ENCODE peak calls at places on chromosomes 3 and 15, in six cellular contexts. One of them, this sample, is unnamed.

GRCh38 chr3:72092778-72093177 is 307.8 kb upstream of the PROK2 start:
- DNase-seq in neural progenitor cell: no peak
- DNase-seq in stomach: no peak
- DNase-seq in naive thymus-derived CD4-positive, alpha-beta T cell: no peak
- DNase-seq in PC-3: no peak
- DNase-seq in heart left ventricle: no peak
- DNase-seq in this sample: no peak

GRCh38 chr15:77507911-77508310 is 87.2 kb downstream of the HMG20A start:
- DNase-seq in neural progenitor cell: no peak
- DNase-seq in stomach: peak; percentile 57
- DNase-seq in naive thymus-derived CD4-positive, alpha-beta T cell: no peak
- DNase-seq in PC-3: peak; percentile 78
- DNase-seq in heart left ventricle: peak; percentile 84
- DNase-seq in this sample: no peak

GRCh38 chr3:134681527-134681910 is 30.7 kb upstream of the KY start:
- DNase-seq in neural progenitor cell: no peak
- DNase-seq in stomach: no peak
- DNase-seq in naive thymus-derived CD4-positive, alpha-beta T cell: no peak
- DNase-seq in PC-3: no peak
- DNase-seq in heart left ventricle: no peak
- DNase-seq in this sample: no peak

GRCh38 chr3:13017361-13018038 is 55.7 kb downstream of the IQSEC1 start:
- DNase-seq in neural progenitor cell: no peak
- DNase-seq in stomach: no peak
- DNase-seq in naive thymus-derived CD4-positive, alpha-beta T cell: no peak
- DNase-seq in PC-3: no peak
- DNase-seq in heart left ventricle: no peak
- DNase-seq in this sample: no peak

GRCh38 chr3:66490984-66491383 is 9.8 kb downstream of the LRIG1 start:
- DNase-seq in neural progenitor cell: peak; percentile 74
- DNase-seq in stomach: no peak
- DNase-seq in naive thymus-derived CD4-positive, alpha-beta T cell: no peak
- DNase-seq in PC-3: no peak
- DNase-seq in heart left ventricle: no peak
- DNase-seq in this sample: no peak

GRCh38 chr3:4736284-4736861 is 242.9 kb upstream of the BHLHE40 start:
- DNase-seq in neural progenitor cell: no peak
- DNase-seq in stomach: peak; percentile 78
- DNase-seq in naive thymus-derived CD4-positive, alpha-beta T cell: no peak
- DNase-seq in PC-3: peak; percentile 91
- DNase-seq in heart left ventricle: peak; percentile 60
- DNase-seq in this sample: no peak

GRCh38 chr3:126907557-126907956 is 75.4 kb upstream of the PLXNA1 start:
- DNase-seq in neural progenitor cell: no peak
- DNase-seq in stomach: no peak
- DNase-seq in naive thymus-derived CD4-positive, alpha-beta T cell: no peak
- DNase-seq in PC-3: no peak
- DNase-seq in heart left ventricle: no peak
- DNase-seq in this sample: no peak

GRCh38 chr3:78848392-78849288 is 919.2 kb downstream of the ROBO1 start:
- DNase-seq in neural progenitor cell: no peak
- DNase-seq in stomach: no peak
- DNase-seq in naive thymus-derived CD4-positive, alpha-beta T cell: no peak
- DNase-seq in PC-3: peak; percentile 9
- DNase-seq in heart left ventricle: no peak
- DNase-seq in this sample: no peak

GRCh38 chr15:99399612-99400011 is 148.3 kb downstream of the LRRC28 start:
- DNase-seq in neural progenitor cell: no peak
- DNase-seq in stomach: no peak
- DNase-seq in naive thymus-derived CD4-positive, alpha-beta T cell: no peak
- DNase-seq in PC-3: no peak
- DNase-seq in heart left ventricle: no peak
- DNase-seq in this sample: no peak

GRCh38 chr3:177126015-177126773 is 71.1 kb downstream of the TBL1XR1 start:
- DNase-seq in neural progenitor cell: no peak
- DNase-seq in stomach: no peak
- DNase-seq in naive thymus-derived CD4-positive, alpha-beta T cell: no peak
- DNase-seq in PC-3: peak; percentile 67
- DNase-seq in heart left ventricle: no peak
- DNase-seq in this sample: no peak

GRCh38 chr3:58526124-58526957 is 10.6 kb downstream of the ACOX2 start:
- DNase-seq in neural progenitor cell: no peak
- DNase-seq in stomach: no peak
- DNase-seq in naive thymus-derived CD4-positive, alpha-beta T cell: no peak
- DNase-seq in PC-3: peak; percentile 93
- DNase-seq in heart left ventricle: no peak
- DNase-seq in this sample: no peak

GRCh38 chr3:188434594-188434993 is 280.6 kb downstream of the LPP start:
- DNase-seq in neural progenitor cell: no peak
- DNase-seq in stomach: no peak
- DNase-seq in naive thymus-derived CD4-positive, alpha-beta T cell: no peak
- DNase-seq in PC-3: no peak
- DNase-seq in heart left ventricle: no peak
- DNase-seq in this sample: no peak

GRCh38 chr3:179528786-179529185 is 33.9 kb upstream of the ACTL6A start:
- DNase-seq in neural progenitor cell: no peak
- DNase-seq in stomach: no peak
- DNase-seq in naive thymus-derived CD4-positive, alpha-beta T cell: no peak
- DNase-seq in PC-3: peak; percentile 37
- DNase-seq in heart left ventricle: no peak
- DNase-seq in this sample: no peak

GRCh38 chr3:187183903-187184302 is 13.4 kb upstream of the RTP1 start:
- DNase-seq in neural progenitor cell: no peak
- DNase-seq in stomach: no peak
- DNase-seq in naive thymus-derived CD4-positive, alpha-beta T cell: no peak
- DNase-seq in PC-3: no peak
- DNase-seq in heart left ventricle: no peak
- DNase-seq in this sample: no peak

GRCh38 chr3:54862526-54862925 is 65.3 kb downstream of the LRTM1 start:
- DNase-seq in neural progenitor cell: no peak
- DNase-seq in stomach: no peak
- DNase-seq in naive thymus-derived CD4-positive, alpha-beta T cell: no peak
- DNase-seq in PC-3: no peak
- DNase-seq in heart left ventricle: no peak
- DNase-seq in this sample: no peak

GRCh38 chr3:141553055-141553454 is 66.2 kb downstream of the RASA2 start:
- DNase-seq in neural progenitor cell: no peak
- DNase-seq in stomach: no peak
- DNase-seq in naive thymus-derived CD4-positive, alpha-beta T cell: no peak
- DNase-seq in PC-3: no peak
- DNase-seq in heart left ventricle: no peak
- DNase-seq in this sample: no peak

GRCh38 chr3:197339841-197340520 is 41.6 kb upstream of the DLG1 start:
- DNase-seq in neural progenitor cell: no peak
- DNase-seq in stomach: no peak
- DNase-seq in naive thymus-derived CD4-positive, alpha-beta T cell: no peak
- DNase-seq in PC-3: peak; percentile 60
- DNase-seq in heart left ventricle: no peak
- DNase-seq in this sample: no peak

GRCh38 chr3:42755681-42756578 is 17.1 kb downstream of the CCDC13 start:
- DNase-seq in neural progenitor cell: peak; percentile 79
- DNase-seq in stomach: peak; percentile 51
- DNase-seq in naive thymus-derived CD4-positive, alpha-beta T cell: no peak
- DNase-seq in PC-3: peak; percentile 43
- DNase-seq in heart left ventricle: no peak
- DNase-seq in this sample: no peak

GRCh38 chr3:12370758-12371157 is 81.9 kb downstream of the PPARG start:
- DNase-seq in neural progenitor cell: peak; percentile 24
- DNase-seq in stomach: no peak
- DNase-seq in naive thymus-derived CD4-positive, alpha-beta T cell: no peak
- DNase-seq in PC-3: peak; percentile 88
- DNase-seq in heart left ventricle: peak; percentile 24
- DNase-seq in this sample: no peak

GRCh38 chr3:14037211-14037610 is 87.5 kb downstream of the CHCHD4 start:
- DNase-seq in neural progenitor cell: no peak
- DNase-seq in stomach: no peak
- DNase-seq in naive thymus-derived CD4-positive, alpha-beta T cell: no peak
- DNase-seq in PC-3: no peak
- DNase-seq in heart left ventricle: no peak
- DNase-seq in this sample: no peak

GRCh38 chr3:14042680-14043079 is 82.0 kb downstream of the CHCHD4 start:
- DNase-seq in neural progenitor cell: no peak
- DNase-seq in stomach: no peak
- DNase-seq in naive thymus-derived CD4-positive, alpha-beta T cell: no peak
- DNase-seq in PC-3: peak; percentile 48
- DNase-seq in heart left ventricle: no peak
- DNase-seq in this sample: no peak

GRCh38 chr3:14039149-14039548 is 85.5 kb downstream of the CHCHD4 start:
- DNase-seq in neural progenitor cell: peak; percentile 11
- DNase-seq in stomach: no peak
- DNase-seq in naive thymus-derived CD4-positive, alpha-beta T cell: no peak
- DNase-seq in PC-3: no peak
- DNase-seq in heart left ventricle: no peak
- DNase-seq in this sample: no peak
- H3K9me3 ChIP-seq in neural progenitor cell: peaks cover 7% of the 10 kb centered on the region
- H3K9me3 ChIP-seq in stomach: peaks cover 27% of the 10 kb centered on the region
- H3K9me3 ChIP-seq in naive thymus-derived CD4-positive, alpha-beta T cell: no peaks in the 10 kb centered on the region
- H3K9me3 ChIP-seq in PC-3: no peaks in the 10 kb centered on the region
- H3K9me3 ChIP-seq in heart left ventricle: no peaks in the 10 kb centered on the region
- H3K9me3 ChIP-seq in this sample: no peaks in the 10 kb centered on the region

GRCh38 chr15:86830304-86830703 is 750.6 kb downstream of the AGBL1 start:
- DNase-seq in neural progenitor cell: no peak
- DNase-seq in stomach: no peak
- DNase-seq in naive thymus-derived CD4-positive, alpha-beta T cell: no peak
- DNase-seq in PC-3: peak; percentile 8
- DNase-seq in heart left ventricle: no peak
- DNase-seq in this sample: no peak
- H3K9me3 ChIP-seq in neural progenitor cell: no peaks in the 10 kb centered on the region
- H3K9me3 ChIP-seq in stomach: peaks cover 10% of the 10 kb centered on the region
- H3K9me3 ChIP-seq in naive thymus-derived CD4-positive, alpha-beta T cell: no peaks in the 10 kb centered on the region
- H3K9me3 ChIP-seq in PC-3: no peaks in the 10 kb centered on the region
- H3K9me3 ChIP-seq in heart left ventricle: no peaks in the 10 kb centered on the region
- H3K9me3 ChIP-seq in this sample: no peaks in the 10 kb centered on the region

GRCh38 chr3:10443272-10443671 is 62.1 kb downstream of the ATP2B2 start:
- DNase-seq in neural progenitor cell: no peak
- DNase-seq in stomach: no peak
- DNase-seq in naive thymus-derived CD4-positive, alpha-beta T cell: no peak
- DNase-seq in PC-3: no peak
- DNase-seq in heart left ventricle: no peak
- DNase-seq in this sample: no peak
- H3K9me3 ChIP-seq in neural progenitor cell: no peaks in the 10 kb centered on the region
- H3K9me3 ChIP-seq in stomach: no peaks in the 10 kb centered on the region
- H3K9me3 ChIP-seq in naive thymus-derived CD4-positive, alpha-beta T cell: no peaks in the 10 kb centered on the region
- H3K9me3 ChIP-seq in PC-3: no peaks in the 10 kb centered on the region
- H3K9me3 ChIP-seq in heart left ventricle: no peaks in the 10 kb centered on the region
- H3K9me3 ChIP-seq in this sample: no peaks in the 10 kb centered on the region

DNA sequence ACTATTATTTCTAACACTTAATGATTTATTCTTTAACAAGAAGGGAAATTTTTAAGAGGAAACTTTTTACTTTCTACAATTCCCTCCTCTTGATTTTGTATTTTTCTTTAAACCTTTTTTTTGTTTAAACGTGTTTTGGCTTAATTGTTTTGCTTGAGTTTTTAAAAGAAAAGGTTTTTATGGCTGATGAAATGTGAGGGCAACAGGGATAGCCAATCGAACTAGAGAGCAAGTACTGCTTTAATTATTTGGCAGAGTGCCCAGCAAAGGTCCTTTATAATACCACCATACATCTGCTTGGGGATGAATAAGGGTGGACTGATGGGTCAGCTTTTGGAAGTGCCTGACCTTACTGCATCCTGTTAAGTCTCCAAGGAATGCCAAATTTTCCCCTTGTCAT is 19.6 kb upstream of the MTHFS start:
- DNase-seq in neural progenitor cell: no peak
- DNase-seq in stomach: no peak
- DNase-seq in naive thymus-derived CD4-positive, alpha-beta T cell: no peak
- DNase-seq in PC-3: no peak
- DNase-seq in heart left ventricle: no peak
- DNase-seq in this sample: no peak
- H3K9me3 ChIP-seq in neural progenitor cell: no peaks in the 10 kb centered on the region
- H3K9me3 ChIP-seq in stomach: peaks cover 84% of the 10 kb centered on the region
- H3K9me3 ChIP-seq in naive thymus-derived CD4-positive, alpha-beta T cell: peaks cover 12% of the 10 kb centered on the region
- H3K9me3 ChIP-seq in PC-3: peaks cover 29% of the 10 kb centered on the region
- H3K9me3 ChIP-seq in heart left ventricle: no peaks in the 10 kb centered on the region
- H3K9me3 ChIP-seq in this sample: peaks cover 18% of the 10 kb centered on the region

DNA sequence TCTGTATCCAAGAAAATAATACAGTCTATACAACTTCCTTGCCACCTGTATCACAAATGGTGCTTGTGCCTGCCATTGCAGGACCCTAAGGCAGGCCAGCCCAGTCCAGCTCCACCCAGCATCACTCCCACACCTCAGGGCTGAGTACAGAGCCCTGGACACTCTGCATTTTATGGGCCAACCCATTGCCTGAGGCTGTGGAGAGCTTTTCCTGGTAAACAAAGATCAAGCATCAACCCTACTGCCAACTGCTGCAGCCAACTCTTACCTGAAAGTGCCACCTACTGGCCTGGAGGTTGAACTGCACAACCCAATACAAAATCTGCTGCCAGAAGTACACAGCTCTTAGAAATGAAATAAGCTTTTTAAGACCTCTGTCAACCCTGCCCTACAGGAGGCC is 1082.2 kb downstream of the NAALADL2 start:
- DNase-seq in neural progenitor cell: peak; percentile 25
- DNase-seq in stomach: no peak
- DNase-seq in naive thymus-derived CD4-positive, alpha-beta T cell: no peak
- DNase-seq in PC-3: peak; percentile 61
- DNase-seq in heart left ventricle: no peak
- DNase-seq in this sample: no peak
- H3K9me3 ChIP-seq in neural progenitor cell: no peaks in the 10 kb centered on the region
- H3K9me3 ChIP-seq in stomach: peaks cover 24% of the 10 kb centered on the region
- H3K9me3 ChIP-seq in naive thymus-derived CD4-positive, alpha-beta T cell: no peaks in the 10 kb centered on the region
- H3K9me3 ChIP-seq in PC-3: no peaks in the 10 kb centered on the region
- H3K9me3 ChIP-seq in heart left ventricle: no peaks in the 10 kb centered on the region
- H3K9me3 ChIP-seq in this sample: no peaks in the 10 kb centered on the region

GRCh38 chr15:24078310-24079029 is 391.4 kb upstream of the NDN start:
- DNase-seq in neural progenitor cell: no peak
- DNase-seq in stomach: no peak
- DNase-seq in naive thymus-derived CD4-positive, alpha-beta T cell: no peak
- DNase-seq in PC-3: no peak
- DNase-seq in heart left ventricle: no peak
- DNase-seq in this sample: no peak

GRCh38 chr15:24076090-24076784 is 389.1 kb upstream of the NDN start:
- DNase-seq in neural progenitor cell: no peak
- DNase-seq in stomach: no peak
- DNase-seq in naive thymus-derived CD4-positive, alpha-beta T cell: no peak
- DNase-seq in PC-3: no peak
- DNase-seq in heart left ventricle: no peak
- DNase-seq in this sample: no peak

GRCh38 chr15:24075420-24076089 is 388.4 kb upstream of the NDN start:
- DNase-seq in neural progenitor cell: no peak
- DNase-seq in stomach: no peak
- DNase-seq in naive thymus-derived CD4-positive, alpha-beta T cell: no peak
- DNase-seq in PC-3: peak; percentile 3
- DNase-seq in heart left ventricle: no peak
- DNase-seq in this sample: no peak
- H3K9me3 ChIP-seq in neural progenitor cell: peaks cover 4% of the 10 kb centered on the region
- H3K9me3 ChIP-seq in stomach: peaks cover 18% of the 10 kb centered on the region
- H3K9me3 ChIP-seq in naive thymus-derived CD4-positive, alpha-beta T cell: no peaks in the 10 kb centered on the region
- H3K9me3 ChIP-seq in PC-3: peaks cover 33% of the 10 kb centered on the region
- H3K9me3 ChIP-seq in heart left ventricle: no peaks in the 10 kb centered on the region
- H3K9me3 ChIP-seq in this sample: no peaks in the 10 kb centered on the region